ENCODE peak calls at places on chromosomes 11 and 22, in nine cellular contexts. P is Peyer's patch; N is CD8-positive, alpha-beta memory T cell; T is fibroblast of lung; Q is CD4-positive, alpha-beta T cell; U is dorsolateral prefrontal cortex; H is neural progenitor cell; V is breast epithelium; K is SJSA1. Z is an unnamed sample.

GRCh38 chr11:5036671-5037070 is 9.7 kb upstream of the OR52J3 start:
- DNase-seq in P (no peak), N (no peak), T (no peak), Q (no peak), U (no peak), H (no peak), V (no peak), K (no peak), Z (no peak)

GRCh38 chr11:25970726-25971508 is 361.0 kb upstream of the ANO3 start:
- DNase-seq in P (no peak), N (no peak), T (no peak), Q (no peak), U (no peak), H (no peak), V (no peak), K (no peak), Z (no peak)

GRCh38 chr11:111531687-111532364 is 8.7 kb upstream of the LAYN start:
- DNase-seq in P (no peak), N (no peak), T (peak), Q (no peak), U (no peak), H (no peak), V (no peak), K (peak), Z (no peak)

GRCh38 chr11:72720806-72721205 is 31.4 kb downstream of the ARAP1 start:
- DNase-seq in P (no peak), N (no peak), T (no peak), Q (no peak), U (no peak), H (no peak), V (no peak), K (no peak), Z (no peak)

GRCh38 chr22:25232301-25232700 is 12.9 kb downstream of the CRYBB2 start:
- DNase-seq in P (no peak), N (no peak), T (peak), Q (no peak), U (no peak), H (no peak), V (no peak), K (no peak), Z (no peak)

GRCh38 chr11:62205441-62205840 is 3.0 kb upstream of the SCGB2A1 start:
- DNase-seq in P (no peak), N (no peak), T (no peak), Q (no peak), U (no peak), H (no peak), V (no peak), K (no peak), Z (no peak)

GRCh38 chr11:68536706-68537105 is 76.2 kb downstream of the PPP6R3 start:
- DNase-seq in P (no peak), N (no peak), T (no peak), Q (no peak), U (no peak), H (no peak), V (no peak), K (no peak), Z (no peak)

GRCh38 chr11:22341582-22341919 is 3.4 kb downstream of the SLC17A6 start:
- DNase-seq in P (no peak), N (no peak), T (no peak), Q (no peak), U (no peak), H (peak), V (no peak), K (no peak), Z (no peak)

GRCh38 chr11:128232588-128232987 is 354.8 kb downstream of the ETS1 start:
- DNase-seq in P (no peak), N (no peak), T (no peak), Q (no peak), U (no peak), H (no peak), V (no peak), K (no peak), Z (no peak)

GRCh38 chr11:99352642-99353041 is 331.9 kb downstream of the CNTN5 start:
- DNase-seq in P (no peak), N (no peak), T (no peak), Q (no peak), U (no peak), H (no peak), V (no peak), K (no peak), Z (no peak)

GRCh38 chr11:17599460-17599925 is 52.4 kb downstream of the OTOG start:
- DNase-seq in P (peak), N (no peak), T (no peak), Q (no peak), U (no peak), H (no peak), V (no peak), K (peak), Z (no peak)

GRCh38 chr22:45129703-45130524 is 33.8 kb upstream of the NUP50 start:
- DNase-seq in P (no peak), N (no peak), T (no peak), Q (no peak), U (no peak), H (no peak), V (no peak), K (no peak), Z (no peak)

GRCh38 chr11:61587541-61587941 is 6.7 kb upstream of the SYT7 start:
- DNase-seq in P (no peak), N (peak), T (no peak), Q (peak), U (no peak), H (peak), V (peak), K (no peak), Z (peak)

GRCh38 chr22:38412435-38413084 is 42.4 kb downstream of the KCNJ4 start:
- DNase-seq in P (no peak), N (peak), T (no peak), Q (peak), U (no peak), H (peak), V (no peak), K (no peak), Z (no peak)

GRCh38 chr11:69931994-69932910 is 113.0 kb upstream of the FGF3 start:
- DNase-seq in P (no peak), N (no peak), T (no peak), Q (no peak), U (peak), H (peak), V (no peak), K (no peak), Z (no peak)

GRCh38 chr11:124556828-124557227 is 13.0 kb upstream of the OR8A1 start:
- DNase-seq in P (no peak), N (no peak), T (no peak), Q (no peak), U (no peak), H (no peak), V (no peak), K (no peak), Z (no peak)

DNA sequence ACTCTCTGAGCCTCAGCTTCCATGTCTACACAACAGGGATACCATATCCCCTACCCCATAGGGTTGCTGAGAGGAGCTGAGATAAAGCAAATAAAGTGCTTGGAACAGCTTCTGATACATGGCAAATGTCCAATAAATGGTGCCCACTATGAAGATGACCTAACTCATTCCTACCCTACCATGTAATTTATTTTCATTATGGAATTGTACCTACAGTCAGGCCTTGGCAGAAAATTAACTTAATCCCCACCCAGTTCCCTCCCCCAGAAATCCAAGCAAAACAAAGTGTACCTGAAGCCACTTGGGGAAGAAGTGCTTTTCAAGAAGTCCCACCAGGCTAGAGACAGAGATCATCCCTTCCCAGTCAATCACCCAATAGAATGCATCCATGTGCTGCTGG is 10.8 kb downstream of the SRRD start:
- DNase-seq in P (no peak), N (no peak), T (no peak), Q (no peak), U (no peak), H (no peak), V (no peak), K (no peak), Z (no peak)
- H3K27ac ChIP-seq in P (no peak), N (no peak), T (no peak), Q (no peak), U (no peak), H (no peak), V (no peak), K (no peak), Z (no peak)

GRCh38 chr11:114084414-114084813 is 24.9 kb downstream of the ZBTB16 start:
- DNase-seq in P (no peak), N (no peak), T (no peak), Q (no peak), U (no peak), H (no peak), V (no peak), K (no peak), Z (no peak)

GRCh38 chr11:114086394-114086793 is 26.9 kb downstream of the ZBTB16 start:
- DNase-seq in P (no peak), N (no peak), T (no peak), Q (no peak), U (no peak), H (no peak), V (no peak), K (no peak), Z (no peak)

GRCh38 chr11:114088216-114088615 is 28.7 kb downstream of the ZBTB16 start:
- DNase-seq in P (no peak), N (no peak), T (no peak), Q (no peak), U (no peak), H (no peak), V (no peak), K (no peak), Z (no peak)

GRCh38 chr11:114087028-114087427 is 27.5 kb downstream of the ZBTB16 start:
- DNase-seq in P (no peak), N (no peak), T (no peak), Q (no peak), U (no peak), H (no peak), V (no peak), K (no peak), Z (no peak)

GRCh38 chr11:114085965-114086364 is 26.5 kb downstream of the ZBTB16 start:
- DNase-seq in P (no peak), N (no peak), T (no peak), Q (no peak), U (no peak), H (no peak), V (no peak), K (no peak), Z (no peak)
- H3K27ac ChIP-seq in P (no peak), N (no peak), T (no peak), Q (no peak), U (peak), H (no peak), V (peak), K (no peak), Z (no peak)

GRCh38 chr11:45073575-45074225 is 72.7 kb upstream of the PRDM11 start:
- DNase-seq in P (peak), N (no peak), T (no peak), Q (no peak), U (no peak), H (peak), V (no peak), K (no peak), Z (no peak)
- H3K27ac ChIP-seq in P (no peak), N (no peak), T (no peak), Q (no peak), U (no peak), H (no peak), V (peak), K (no peak), Z (peak)

GRCh38 chr22:20039683-20040325 is 18.9 kb downstream of the TANGO2 start:
- DNase-seq in P (no peak), N (no peak), T (no peak), Q (no peak), U (no peak), H (no peak), V (no peak), K (no peak), Z (no peak)

GRCh38 chr22:20038574-20038973 is 17.7 kb downstream of the TANGO2 start:
- DNase-seq in P (no peak), N (no peak), T (no peak), Q (no peak), U (no peak), H (no peak), V (no peak), K (no peak), Z (no peak)

GRCh38 chr22:20043997-20044342 is 23.1 kb downstream of the TANGO2 start:
- DNase-seq in P (no peak), N (no peak), T (no peak), Q (no peak), U (no peak), H (no peak), V (no peak), K (peak), Z (no peak)

GRCh38 chr22:20043057-20043996 is 22.4 kb downstream of the TANGO2 start:
- DNase-seq in P (no peak), N (no peak), T (no peak), Q (no peak), U (no peak), H (no peak), V (no peak), K (peak), Z (no peak)

GRCh38 chr22:20040801-20041200 is 19.9 kb downstream of the TANGO2 start:
- DNase-seq in P (no peak), N (no peak), T (no peak), Q (no peak), U (no peak), H (no peak), V (no peak), K (no peak), Z (no peak)
- H3K27ac ChIP-seq in P (no peak), N (no peak), T (no peak), Q (no peak), U (no peak), H (no peak), V (no peak), K (no peak), Z (no peak)

DNA sequence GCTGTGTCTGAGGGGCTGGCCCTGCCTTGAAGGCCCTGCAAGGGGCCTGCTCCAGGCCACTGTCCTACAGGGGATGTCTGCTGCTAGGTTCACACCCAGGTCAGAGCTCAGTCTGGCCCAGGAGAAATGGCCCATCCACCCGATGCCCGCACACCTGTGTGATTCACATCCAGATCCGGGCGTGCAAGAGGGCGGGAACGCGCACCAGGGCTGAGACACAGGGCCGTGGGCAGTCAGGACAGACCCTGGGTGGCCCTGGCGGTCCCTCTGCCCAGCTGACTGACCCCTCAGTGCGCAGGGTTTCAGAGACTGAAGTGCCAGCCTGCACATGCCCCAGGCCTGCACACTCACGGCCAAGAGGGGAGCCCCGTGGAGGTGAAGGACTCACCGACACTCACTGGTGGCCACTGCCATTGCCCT is 7.4 kb downstream of the TOLLIP start:
- DNase-seq in P (peak), N (no peak), T (no peak), Q (no peak), U (no peak), H (no peak), V (no peak), K (no peak), Z (no peak)
- H3K27ac ChIP-seq in P (no peak), N (no peak), T (no peak), Q (no peak), U (peak), H (no peak), V (peak), K (no peak), Z (peak)